ENCODE peak calls at places on chromosomes 11 and 22, in eight cellular contexts. One of them, this sample, is unnamed.

GRCh38 chr11:69183613-69184012 is 27.9 kb downstream of the SMIM38 start:
- DNase-seq in central memory CD4-positive, alpha-beta T cell: no peak
- DNase-seq in GM12865: peak; percentile 5
- DNase-seq in NCI-H460: no peak
- DNase-seq in HT1080: no peak
- DNase-seq in activated CD4-positive, alpha-beta T cell treated with anti-CD3 and anti-CD28 coated beads for 24 hours: no peak
- DNase-seq in effector CD4-positive, alpha-beta T cell: no peak
- DNase-seq in endothelial cell: no peak
- DNase-seq in this sample: no peak

GRCh38 chr11:114291381-114291780 is 4.8 kb upstream of the NNMT start:
- DNase-seq in central memory CD4-positive, alpha-beta T cell: no peak
- DNase-seq in activated CD4-positive, alpha-beta T cell treated with anti-CD3 and anti-CD28 coated beads for 24 hours: no peak
- DNase-seq in endothelial cell: no peak
- DNase-seq in effector CD4-positive, alpha-beta T cell: no peak
- DNase-seq in NCI-H460: no peak
- DNase-seq in GM12865: no peak
- DNase-seq in HT1080: peak; percentile 77
- DNase-seq in this sample: no peak

GRCh38 chr11:10659339-10660216 is 34.0 kb downstream of the IRAG1 start:
- DNase-seq in GM12865: peak; percentile 9
- DNase-seq in central memory CD4-positive, alpha-beta T cell: no peak
- DNase-seq in effector CD4-positive, alpha-beta T cell: no peak
- DNase-seq in activated CD4-positive, alpha-beta T cell treated with anti-CD3 and anti-CD28 coated beads for 24 hours: no peak
- DNase-seq in endothelial cell: no peak
- DNase-seq in NCI-H460: peak; percentile 20
- DNase-seq in HT1080: peak; percentile 87
- DNase-seq in this sample: no peak

GRCh38 chr11:32334822-32335221 is 100.5 kb downstream of the WT1 start:
- DNase-seq in HT1080: peak; percentile 40
- DNase-seq in activated CD4-positive, alpha-beta T cell treated with anti-CD3 and anti-CD28 coated beads for 24 hours: no peak
- DNase-seq in NCI-H460: peak; percentile 23
- DNase-seq in effector CD4-positive, alpha-beta T cell: no peak
- DNase-seq in GM12865: peak; percentile 43
- DNase-seq in central memory CD4-positive, alpha-beta T cell: no peak
- DNase-seq in endothelial cell: no peak
- DNase-seq in this sample: no peak

GRCh38 chr22:49942565-49943404 is 17.8 kb upstream of the PIM3 start:
- DNase-seq in effector CD4-positive, alpha-beta T cell: no peak
- DNase-seq in activated CD4-positive, alpha-beta T cell treated with anti-CD3 and anti-CD28 coated beads for 24 hours: no peak
- DNase-seq in HT1080: no peak
- DNase-seq in endothelial cell: no peak
- DNase-seq in NCI-H460: no peak
- DNase-seq in GM12865: no peak
- DNase-seq in central memory CD4-positive, alpha-beta T cell: no peak
- DNase-seq in this sample: no peak

GRCh38 chr11:706439-706956 is 467 bp downstream of the EPS8L2 start:
- DNase-seq in HT1080: peak; percentile 69
- DNase-seq in GM12865: no peak
- DNase-seq in activated CD4-positive, alpha-beta T cell treated with anti-CD3 and anti-CD28 coated beads for 24 hours: no peak
- DNase-seq in central memory CD4-positive, alpha-beta T cell: no peak
- DNase-seq in NCI-H460: no peak
- DNase-seq in endothelial cell: no peak
- DNase-seq in effector CD4-positive, alpha-beta T cell: no peak
- DNase-seq in this sample: no peak

GRCh38 chr11:73233704-73234402 is 15.8 kb downstream of the P2RY2 start:
- DNase-seq in NCI-H460: no peak
- DNase-seq in HT1080: no peak
- DNase-seq in GM12865: no peak
- DNase-seq in activated CD4-positive, alpha-beta T cell treated with anti-CD3 and anti-CD28 coated beads for 24 hours: no peak
- DNase-seq in endothelial cell: no peak
- DNase-seq in effector CD4-positive, alpha-beta T cell: no peak
- DNase-seq in central memory CD4-positive, alpha-beta T cell: no peak
- DNase-seq in this sample: no peak

GRCh38 chr22:46137218-46137766 is 13.0 kb upstream of the PPARA start:
- DNase-seq in effector CD4-positive, alpha-beta T cell: no peak
- DNase-seq in HT1080: no peak
- DNase-seq in central memory CD4-positive, alpha-beta T cell: no peak
- DNase-seq in GM12865: no peak
- DNase-seq in activated CD4-positive, alpha-beta T cell treated with anti-CD3 and anti-CD28 coated beads for 24 hours: no peak
- DNase-seq in endothelial cell: no peak
- DNase-seq in NCI-H460: no peak
- DNase-seq in this sample: no peak

GRCh38 chr11:1197886-1198765 is 24.7 kb upstream of the MUC5B start:
- DNase-seq in endothelial cell: no peak
- DNase-seq in central memory CD4-positive, alpha-beta T cell: no peak
- DNase-seq in effector CD4-positive, alpha-beta T cell: no peak
- DNase-seq in NCI-H460: no peak
- DNase-seq in GM12865: no peak
- DNase-seq in HT1080: no peak
- DNase-seq in activated CD4-positive, alpha-beta T cell treated with anti-CD3 and anti-CD28 coated beads for 24 hours: no peak
- DNase-seq in this sample: no peak

GRCh38 chr22:23533328-23533762 is 46.7 kb downstream of the IGLL1 start:
- DNase-seq in endothelial cell: peak; percentile 84
- DNase-seq in activated CD4-positive, alpha-beta T cell treated with anti-CD3 and anti-CD28 coated beads for 24 hours: peak; percentile 14
- DNase-seq in effector CD4-positive, alpha-beta T cell: no peak
- DNase-seq in central memory CD4-positive, alpha-beta T cell: no peak
- DNase-seq in HT1080: no peak
- DNase-seq in GM12865: no peak
- DNase-seq in NCI-H460: peak; percentile 12
- DNase-seq in this sample: peak; percentile 86

GRCh38 chr11:100914415-100914814 is 215.2 kb downstream of the PGR start:
- DNase-seq in activated CD4-positive, alpha-beta T cell treated with anti-CD3 and anti-CD28 coated beads for 24 hours: no peak
- DNase-seq in GM12865: no peak
- DNase-seq in effector CD4-positive, alpha-beta T cell: no peak
- DNase-seq in NCI-H460: no peak
- DNase-seq in endothelial cell: no peak
- DNase-seq in HT1080: no peak
- DNase-seq in central memory CD4-positive, alpha-beta T cell: no peak
- DNase-seq in this sample: no peak

GRCh38 chr22:49487950-49488349 is 339.7 kb downstream of the BRD1 start:
- DNase-seq in activated CD4-positive, alpha-beta T cell treated with anti-CD3 and anti-CD28 coated beads for 24 hours: no peak
- DNase-seq in effector CD4-positive, alpha-beta T cell: no peak
- DNase-seq in central memory CD4-positive, alpha-beta T cell: no peak
- DNase-seq in NCI-H460: no peak
- DNase-seq in HT1080: no peak
- DNase-seq in GM12865: no peak
- DNase-seq in endothelial cell: no peak
- DNase-seq in this sample: no peak

GRCh38 chr11:120707663-120708062 is 196.1 kb downstream of the GRIK4 start:
- DNase-seq in endothelial cell: no peak
- DNase-seq in GM12865: no peak
- DNase-seq in effector CD4-positive, alpha-beta T cell: no peak
- DNase-seq in HT1080: no peak
- DNase-seq in activated CD4-positive, alpha-beta T cell treated with anti-CD3 and anti-CD28 coated beads for 24 hours: no peak
- DNase-seq in NCI-H460: no peak
- DNase-seq in central memory CD4-positive, alpha-beta T cell: no peak
- DNase-seq in this sample: no peak

GRCh38 chr11:11068113-11068512 is 210.3 kb upstream of the ZBED5 start:
- DNase-seq in GM12865: no peak
- DNase-seq in activated CD4-positive, alpha-beta T cell treated with anti-CD3 and anti-CD28 coated beads for 24 hours: no peak
- DNase-seq in effector CD4-positive, alpha-beta T cell: no peak
- DNase-seq in endothelial cell: no peak
- DNase-seq in NCI-H460: no peak
- DNase-seq in HT1080: no peak
- DNase-seq in central memory CD4-positive, alpha-beta T cell: no peak
- DNase-seq in this sample: no peak